ENCODE peak calls at places on chromosomes 2 and 18, in seven cellular contexts. F is stimulated activated CD4-positive, alpha-beta T cell treated with anti-CD3 and anti-CD28 coated beads, Interleukin-15, amount 100 ng/mL, for 24 hours; X is DMS79; Q is neuronal stem cell; R is foreskin fibroblast; P is GM23338; C is H54. M is an unnamed sample.

GRCh38 chr2:212402316-212402715 is 136.3 kb downstream of the ERBB4 start:
- DNase-seq in X (no peak), C (no peak), Q (no peak), F (no peak), R (no peak), P (no peak), M (no peak)

GRCh38 chr18:35680139-35680551 is 98.6 kb downstream of the GALNT1 start:
- DNase-seq in Q (no peak), F (no peak), X (no peak), R (no peak), P (no peak), C (no peak), M (no peak)

GRCh38 chr2:12416600-12416999 is 300.1 kb upstream of the TRIB2 start:
- DNase-seq in P (peak), C (no peak), Q (no peak), R (no peak), F (peak), X (no peak), M (no peak)

GRCh38 chr2:109380502-109381326 is 233.1 kb downstream of the SEPTIN10 start:
- DNase-seq in C (no peak), P (no peak), F (no peak), Q (no peak), X (no peak), R (no peak), M (no peak)

GRCh38 chr2:237514474-237515130 is 27.6 kb downstream of the MLPH start:
- DNase-seq in X (no peak), Q (no peak), C (no peak), R (no peak), P (no peak), F (no peak), M (no peak)

GRCh38 chr2:144950874-144951560 is 431.1 kb upstream of the ZEB2 start:
- DNase-seq in F (no peak), Q (no peak), R (peak), P (no peak), C (peak), X (no peak), M (no peak)

GRCh38 chr2:29113891-29114321 is 1.3 kb upstream of the CLIP4 start:
- DNase-seq in Q (no peak), R (peak), C (peak), X (peak), P (no peak), F (no peak), M (no peak)

GRCh38 chr2:36577884-36578283 is 20.1 kb downstream of the FEZ2 start:
- DNase-seq in F (no peak), Q (no peak), R (no peak), X (no peak), C (no peak), P (no peak), M (no peak)

GRCh38 chr18:45275367-45276113 is 339.7 kb upstream of the SLC14A2 start:
- DNase-seq in F (no peak), Q (no peak), X (no peak), P (peak), R (peak), C (no peak), M (no peak)

GRCh38 chr2:108364676-108365297 is 13.0 kb upstream of the SULT1C4 start:
- DNase-seq in C (no peak), F (no peak), X (no peak), P (no peak), Q (no peak), R (peak), M (no peak)

GRCh38 chr2:67486041-67486796 is 89.1 kb downstream of the ETAA1 start:
- DNase-seq in P (no peak), R (peak), Q (no peak), C (peak), X (no peak), F (no peak), M (no peak)

GRCh38 chr18:76979906-76980305 is 152.7 kb downstream of the MBP start:
- DNase-seq in Q (no peak), P (no peak), F (no peak), C (no peak), X (no peak), R (no peak), M (no peak)

GRCh38 chr2:142180820-142181533 is 50.2 kb upstream of the LRP1B start:
- DNase-seq in Q (peak), F (peak), X (no peak), C (peak), R (no peak), P (peak), M (no peak)

GRCh38 chr2:44360749-44361329 is 455 bp downstream of the PREPL start:
- DNase-seq in X (no peak), F (peak), R (no peak), P (no peak), Q (no peak), C (no peak), M (no peak)

GRCh38 chr2:195482050-195482449 is 175.0 kb upstream of the SLC39A10 start:
- DNase-seq in P (no peak), F (no peak), X (no peak), C (no peak), R (no peak), Q (no peak), M (no peak)

GRCh38 chr2:151180123-151180522 is 81.5 kb downstream of the RBM43 start:
- DNase-seq in F (no peak), C (no peak), Q (no peak), R (no peak), X (no peak), P (no peak), M (no peak)

GRCh38 chr2:236968101-236968886 is 117.4 kb upstream of the COPS8 start:
- DNase-seq in R (no peak), Q (no peak), P (no peak), F (no peak), C (no peak), X (no peak), M (no peak)

GRCh38 chr2:36044389-36044788 is 311.2 kb upstream of the CRIM1 start:
- DNase-seq in X (no peak), Q (no peak), F (no peak), P (no peak), C (no peak), R (no peak), M (no peak)

GRCh38 chr2:29747786-29748470 is 173.5 kb downstream of the ALK start:
- DNase-seq in X (peak), R (peak), C (peak), Q (no peak), P (no peak), F (peak), M (no peak)

GRCh38 chr2:105141099-105141614 is 100.4 kb upstream of the GPR45 start:
- DNase-seq in X (no peak), R (no peak), F (no peak), C (no peak), Q (no peak), P (no peak), M (no peak)

GRCh38 chr2:20584045-20584636 is 66.8 kb downstream of the HS1BP3 start:
- DNase-seq in C (peak), X (no peak), R (peak), Q (no peak), P (no peak), F (no peak), M (no peak)

GRCh38 chr2:238096311-238097011 is 3.7 kb upstream of the ESPNL start:
- DNase-seq in Q (no peak), X (peak), F (no peak), R (no peak), C (no peak), P (peak), M (no peak)

GRCh38 chr18:28113271-28114023 is 63.5 kb downstream of the CDH2 start:
- DNase-seq in C (no peak), Q (no peak), R (no peak), F (no peak), X (no peak), P (no peak), M (no peak)

GRCh38 chr2:152320166-152320565 is 14.8 kb upstream of the FMNL2 start:
- DNase-seq in P (no peak), C (no peak), F (no peak), Q (no peak), X (no peak), R (no peak), M (no peak)

GRCh38 chr2:86225581-86225980 is 26.3 kb downstream of the MRPL35 start:
- DNase-seq in X (no peak), P (no peak), C (no peak), Q (no peak), F (peak), R (peak), M (no peak)

GRCh38 chr2:134389331-134389835 is 135.5 kb downstream of the MGAT5 start:
- DNase-seq in X (peak), Q (no peak), C (no peak), R (no peak), F (no peak), P (no peak), M (no peak)

GRCh38 chr2:40451926-40452605 is at the start of gene SLC8A1:
- DNase-seq in R (no peak), Q (peak), C (no peak), F (peak), X (no peak), P (peak), M (no peak)

GRCh38 chr18:50737127-50737526 is 82.7 kb downstream of the MRO start:
- DNase-seq in R (no peak), X (no peak), F (no peak), P (no peak), C (no peak), Q (no peak), M (no peak)

GRCh38 chr18:70397259-70397925 is 108.5 kb downstream of the SOCS6 start:
- DNase-seq in C (no peak), P (no peak), F (no peak), R (peak), X (no peak), Q (no peak), M (no peak)

GRCh38 chr18:13813271-13813849 is 10.6 kb upstream of the MC5R start:
- DNase-seq in F (peak), X (no peak), R (peak), Q (peak), P (peak), C (peak), M (peak)